ENCODE peak calls at places on chromosomes 6 and 20, in four cellular contexts. One of them, this sample, is unnamed.

GRCh38 chr6:32559747-32560146 is 29.7 kb upstream of the HLA-DRB5 start:
- DNase-seq in neural crest cell: no peak
- DNase-seq in pancreas: no peak
- DNase-seq in mesothelial cell of epicardium: no peak
- DNase-seq in this sample: no peak

GRCh38 chr6:124200661-124201060 is 397.0 kb downstream of the NKAIN2 start:
- DNase-seq in neural crest cell: no peak
- DNase-seq in mesothelial cell of epicardium: no peak
- DNase-seq in pancreas: no peak
- DNase-seq in this sample: no peak

GRCh38 chr6:87846446-87846845 is 144.4 kb upstream of the AKIRIN2 start:
- DNase-seq in mesothelial cell of epicardium: no peak
- DNase-seq in pancreas: no peak
- DNase-seq in neural crest cell: no peak
- DNase-seq in this sample: no peak

GRCh38 chr6:136226027-136226673 is 24.0 kb downstream of the MTFR2 start:
- DNase-seq in mesothelial cell of epicardium: peak; percentile 70
- DNase-seq in pancreas: peak; percentile 69
- DNase-seq in neural crest cell: peak; percentile 65
- DNase-seq in this sample: peak; percentile 43

GRCh38 chr6:83221886-83222479 is 28.8 kb downstream of the RWDD2A start:
- DNase-seq in pancreas: no peak
- DNase-seq in mesothelial cell of epicardium: no peak
- DNase-seq in neural crest cell: no peak
- DNase-seq in this sample: no peak

GRCh38 chr20:10537850-10538480 is 102.9 kb downstream of the SLX4IP start:
- DNase-seq in pancreas: no peak
- DNase-seq in neural crest cell: no peak
- DNase-seq in mesothelial cell of epicardium: no peak
- DNase-seq in this sample: no peak

GRCh38 chr6:28336284-28337024 is 506 bp upstream of the ZSCAN31 start:
- DNase-seq in mesothelial cell of epicardium: no peak
- DNase-seq in pancreas: no peak
- DNase-seq in neural crest cell: no peak
- DNase-seq in this sample: peak; percentile 35

GRCh38 chr6:108914235-108915022 is 66.2 kb downstream of the ARMC2 start:
- DNase-seq in neural crest cell: peak; percentile 4
- DNase-seq in pancreas: no peak
- DNase-seq in mesothelial cell of epicardium: no peak
- DNase-seq in this sample: peak; percentile 30

GRCh38 chr6:136338486-136338885 is 48.8 kb upstream of the BCLAF1 start:
- DNase-seq in neural crest cell: no peak
- DNase-seq in mesothelial cell of epicardium: no peak
- DNase-seq in pancreas: no peak
- DNase-seq in this sample: no peak

GRCh38 chr20:10670521-10671220 is 3.1 kb downstream of the JAG1 start:
- DNase-seq in mesothelial cell of epicardium: no peak
- DNase-seq in pancreas: no peak
- DNase-seq in neural crest cell: peak; percentile 32
- DNase-seq in this sample: no peak

GRCh38 chr20:14142964-14143627 is 147.8 kb downstream of the MACROD2 start:
- DNase-seq in pancreas: no peak
- DNase-seq in mesothelial cell of epicardium: no peak
- DNase-seq in neural crest cell: no peak
- DNase-seq in this sample: no peak

GRCh38 chr20:40887100-40887499 is 141.5 kb upstream of the TOP1 start:
- DNase-seq in pancreas: no peak
- DNase-seq in neural crest cell: no peak
- DNase-seq in mesothelial cell of epicardium: no peak
- DNase-seq in this sample: no peak

GRCh38 chr6:138795809-138796469 is at the start of gene ECT2L:
- DNase-seq in pancreas: peak; percentile 74
- DNase-seq in neural crest cell: peak; percentile 50
- DNase-seq in mesothelial cell of epicardium: peak; percentile 67
- DNase-seq in this sample: no peak

GRCh38 chr6:34730006-34730405 is 27.3 kb upstream of the SNRPC start:
- DNase-seq in mesothelial cell of epicardium: no peak
- DNase-seq in neural crest cell: no peak
- DNase-seq in pancreas: no peak
- DNase-seq in this sample: no peak

GRCh38 chr6:96975848-96976247 is 51.3 kb downstream of the KLHL32 start:
- DNase-seq in pancreas: no peak
- DNase-seq in mesothelial cell of epicardium: no peak
- DNase-seq in neural crest cell: no peak
- DNase-seq in this sample: no peak

GRCh38 chr6:167120557-167121030 is 2.3 kb upstream of the CCR6 start:
- DNase-seq in neural crest cell: no peak
- DNase-seq in mesothelial cell of epicardium: no peak
- DNase-seq in pancreas: no peak
- DNase-seq in this sample: no peak

GRCh38 chr6:38805682-38806081 is 90.6 kb downstream of the DNAH8 start:
- DNase-seq in pancreas: no peak
- DNase-seq in mesothelial cell of epicardium: no peak
- DNase-seq in neural crest cell: no peak
- DNase-seq in this sample: no peak

GRCh38 chr20:23565503-23566056 is 2.7 kb downstream of the CST9L start:
- DNase-seq in mesothelial cell of epicardium: no peak
- DNase-seq in pancreas: no peak
- DNase-seq in neural crest cell: no peak
- DNase-seq in this sample: no peak

GRCh38 chr6:38396209-38396608 is 243.5 kb downstream of the BTBD9 start:
- DNase-seq in pancreas: no peak
- DNase-seq in mesothelial cell of epicardium: no peak
- DNase-seq in neural crest cell: no peak
- DNase-seq in this sample: no peak

GRCh38 chr6:101907356-101908217 is 514.1 kb downstream of the GRIK2 start:
- DNase-seq in pancreas: no peak
- DNase-seq in mesothelial cell of epicardium: no peak
- DNase-seq in neural crest cell: no peak
- DNase-seq in this sample: no peak

GRCh38 chr6:8499540-8499939 is 64.2 kb upstream of the SLC35B3 start:
- DNase-seq in neural crest cell: peak; percentile 5
- DNase-seq in mesothelial cell of epicardium: no peak
- DNase-seq in pancreas: no peak
- DNase-seq in this sample: no peak

GRCh38 chr6:16184129-16184528 is 54.3 kb upstream of the GMPR start:
- DNase-seq in pancreas: no peak
- DNase-seq in mesothelial cell of epicardium: no peak
- DNase-seq in neural crest cell: no peak
- DNase-seq in this sample: no peak
- TF ChIP-seq CTCF in pancreas: no peak
- TF ChIP-seq CTCF in mesothelial cell of epicardium: no peak
- TF ChIP-seq CTCF in neural crest cell: no peak
- TF ChIP-seq CTCF in this sample: no peak

GRCh38 chr6:74182992-74183391 is 487.0 kb downstream of the CD109 start:
- DNase-seq in pancreas: no peak
- DNase-seq in neural crest cell: no peak
- DNase-seq in mesothelial cell of epicardium: no peak
- DNase-seq in this sample: no peak
- TF ChIP-seq CTCF in pancreas: no peak
- TF ChIP-seq CTCF in neural crest cell: no peak
- TF ChIP-seq CTCF in mesothelial cell of epicardium: no peak
- TF ChIP-seq CTCF in this sample: no peak

GRCh38 chr20:45080867-45081616 is 19.9 kb downstream of the KCNS1 start:
- DNase-seq in mesothelial cell of epicardium: no peak
- DNase-seq in neural crest cell: no peak
- DNase-seq in pancreas: no peak
- DNase-seq in this sample: no peak
- TF ChIP-seq CTCF in mesothelial cell of epicardium: no peak
- TF ChIP-seq CTCF in neural crest cell: peak; percentile 57
- TF ChIP-seq CTCF in pancreas: no peak
- TF ChIP-seq CTCF in this sample: no peak

DNA sequence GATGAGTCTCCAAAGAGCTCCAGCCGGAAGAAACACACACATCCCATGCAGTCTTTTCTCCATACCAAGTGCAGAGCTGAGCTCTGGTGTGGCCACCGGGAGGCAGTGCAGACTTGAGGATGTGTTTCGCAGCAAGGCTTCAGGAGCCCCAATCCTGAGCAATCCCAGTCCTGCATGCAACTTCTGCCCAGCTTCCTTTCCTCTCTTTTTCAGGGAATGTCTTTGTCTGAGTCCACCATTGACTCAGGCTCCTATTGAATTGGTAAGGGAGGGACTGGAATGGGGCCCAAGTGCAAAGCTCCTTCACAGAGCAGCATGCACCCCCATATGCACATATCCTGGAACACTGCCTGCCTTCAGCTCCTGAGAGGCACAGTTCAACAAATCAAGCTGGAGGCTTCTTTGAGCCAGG is 50.5 kb upstream of the ASIP start:
- DNase-seq in neural crest cell: peak; percentile 72
- DNase-seq in mesothelial cell of epicardium: peak; percentile 78
- DNase-seq in pancreas: peak; percentile 68
- DNase-seq in this sample: no peak
- TF ChIP-seq CTCF in neural crest cell: peak; percentile 92
- TF ChIP-seq CTCF in mesothelial cell of epicardium: peak; percentile 43
- TF ChIP-seq CTCF in pancreas: peak; percentile 34
- TF ChIP-seq CTCF in this sample: no peak

GRCh38 chr6:94813806-94814205 is 763.5 kb upstream of the MANEA start:
- DNase-seq in neural crest cell: no peak
- DNase-seq in pancreas: no peak
- DNase-seq in mesothelial cell of epicardium: no peak
- DNase-seq in this sample: no peak
- TF ChIP-seq CTCF in neural crest cell: no peak
- TF ChIP-seq CTCF in pancreas: no peak
- TF ChIP-seq CTCF in mesothelial cell of epicardium: no peak
- TF ChIP-seq CTCF in this sample: no peak

GRCh38 chr6:112502348-112503130 is 155.4 kb downstream of the RFPL4B start:
- DNase-seq in neural crest cell: peak; percentile 2
- DNase-seq in pancreas: no peak
- DNase-seq in mesothelial cell of epicardium: no peak
- DNase-seq in this sample: no peak
- TF ChIP-seq CTCF in neural crest cell: peak; percentile 67
- TF ChIP-seq CTCF in pancreas: no peak
- TF ChIP-seq CTCF in mesothelial cell of epicardium: peak; percentile 43
- TF ChIP-seq CTCF in this sample: no peak

GRCh38 chr6:95867205-95867604 is 148.6 kb upstream of the FUT9 start:
- DNase-seq in mesothelial cell of epicardium: no peak
- DNase-seq in pancreas: no peak
- DNase-seq in neural crest cell: no peak
- DNase-seq in this sample: no peak

GRCh38 chr6:95865857-95866256 is 149.9 kb upstream of the FUT9 start:
- DNase-seq in pancreas: no peak
- DNase-seq in neural crest cell: no peak
- DNase-seq in mesothelial cell of epicardium: no peak
- DNase-seq in this sample: no peak

GRCh38 chr6:95866732-95867131 is 149.0 kb upstream of the FUT9 start:
- DNase-seq in mesothelial cell of epicardium: no peak
- DNase-seq in pancreas: no peak
- DNase-seq in neural crest cell: no peak
- DNase-seq in this sample: no peak
- TF ChIP-seq CTCF in mesothelial cell of epicardium: no peak
- TF ChIP-seq CTCF in pancreas: peak; percentile 26
- TF ChIP-seq CTCF in neural crest cell: peak; percentile 58
- TF ChIP-seq CTCF in this sample: no peak

DNA sequence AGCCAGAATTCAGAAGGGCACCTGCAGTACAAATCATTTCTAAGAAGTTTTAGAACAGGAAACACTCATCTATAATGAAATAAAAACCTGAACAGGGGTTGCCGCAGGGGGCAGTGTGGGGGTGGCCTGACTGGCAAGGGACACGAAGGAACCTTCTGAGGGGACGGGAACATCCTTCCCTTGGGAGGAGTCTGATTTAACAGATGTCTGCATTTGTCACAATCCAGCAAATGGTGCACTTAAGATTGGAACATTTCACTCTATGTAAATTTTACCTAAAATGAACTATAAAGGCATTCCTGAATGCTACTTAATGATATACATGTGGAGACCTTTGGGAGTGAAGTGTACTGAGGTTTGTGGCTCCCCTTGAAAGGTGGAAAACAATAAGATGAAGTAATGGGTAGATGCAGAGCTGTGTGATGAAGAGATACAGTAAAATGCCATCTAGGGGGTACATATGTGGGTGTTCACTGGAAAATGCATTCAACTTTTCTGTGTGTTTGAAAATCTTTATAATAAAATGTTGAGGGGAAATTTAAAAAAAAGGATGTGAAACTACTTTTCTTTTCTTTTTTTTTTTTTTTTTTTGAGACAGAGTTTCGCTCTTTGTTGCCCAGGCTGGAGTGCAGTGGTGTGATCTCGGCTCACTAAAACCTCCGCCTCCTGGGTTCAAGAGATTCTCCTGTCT is 89.5 kb downstream of the SNX5 start:
- DNase-seq in neural crest cell: no peak
- DNase-seq in mesothelial cell of epicardium: no peak
- DNase-seq in pancreas: no peak
- DNase-seq in this sample: no peak
- TF ChIP-seq CTCF in neural crest cell: no peak
- TF ChIP-seq CTCF in mesothelial cell of epicardium: no peak
- TF ChIP-seq CTCF in pancreas: no peak
- TF ChIP-seq CTCF in this sample: no peak

DNA sequence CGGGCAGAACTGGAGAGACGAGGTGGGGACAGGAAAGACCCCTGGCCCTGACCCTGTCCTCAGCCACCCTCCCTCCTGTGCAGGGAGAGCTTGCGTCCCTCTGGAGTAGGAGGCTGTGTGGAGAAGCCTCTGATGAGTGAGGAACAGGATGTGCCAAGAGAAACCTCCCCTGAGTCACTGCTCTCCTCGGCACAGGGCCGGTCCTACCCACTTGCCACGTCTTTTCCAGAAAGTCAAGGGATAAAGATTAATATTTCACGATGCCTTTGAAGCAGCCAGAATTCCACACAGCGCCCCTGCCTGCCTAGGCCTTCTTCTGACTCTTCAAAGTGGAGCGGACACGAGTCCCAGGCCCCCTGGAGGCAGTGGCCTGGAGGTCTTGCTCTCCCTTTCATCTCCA is 34.9 kb upstream of the THBS2 start:
- DNase-seq in pancreas: no peak
- DNase-seq in mesothelial cell of epicardium: no peak
- DNase-seq in neural crest cell: no peak
- DNase-seq in this sample: no peak
- TF ChIP-seq CTCF in pancreas: no peak
- TF ChIP-seq CTCF in mesothelial cell of epicardium: no peak
- TF ChIP-seq CTCF in neural crest cell: no peak
- TF ChIP-seq CTCF in this sample: no peak

GRCh38 chr6:132252113-132252512 is 149.2 kb downstream of the MOXD1 start:
- DNase-seq in mesothelial cell of epicardium: no peak
- DNase-seq in pancreas: no peak
- DNase-seq in neural crest cell: no peak
- DNase-seq in this sample: no peak

GRCh38 chr6:132244744-132245143 is 156.5 kb downstream of the MOXD1 start:
- DNase-seq in mesothelial cell of epicardium: no peak
- DNase-seq in pancreas: no peak
- DNase-seq in neural crest cell: no peak
- DNase-seq in this sample: no peak

GRCh38 chr6:132251711-132252110 is 149.6 kb downstream of the MOXD1 start:
- DNase-seq in pancreas: no peak
- DNase-seq in mesothelial cell of epicardium: no peak
- DNase-seq in neural crest cell: no peak
- DNase-seq in this sample: no peak

GRCh38 chr6:132246632-132247270 is 154.5 kb downstream of the MOXD1 start:
- DNase-seq in neural crest cell: no peak
- DNase-seq in pancreas: no peak
- DNase-seq in mesothelial cell of epicardium: no peak
- DNase-seq in this sample: no peak

GRCh38 chr6:132247381-132248159 is 153.7 kb downstream of the MOXD1 start:
- DNase-seq in neural crest cell: no peak
- DNase-seq in mesothelial cell of epicardium: no peak
- DNase-seq in pancreas: no peak
- DNase-seq in this sample: no peak
- TF ChIP-seq CTCF in neural crest cell: no peak
- TF ChIP-seq CTCF in mesothelial cell of epicardium: no peak
- TF ChIP-seq CTCF in pancreas: no peak
- TF ChIP-seq CTCF in this sample: no peak

This sample was measured in natural killer cell.